ENCODE peak calls at places on chromosome 1, in ten cellular contexts. Y is CD4-positive, alpha-beta T cell; L is AG08395; H is NCI-H510A treated with DMSO at 0.1 percent for 48 hours; O is WTC11; S is stimulated activated CD4-positive, alpha-beta T cell treated with anti-CD3 and anti-CD28 coated beads, TNF-alpha, amount 100 ng/mL, for 1 hour; T is T-helper 17 cell; F is CD8-positive, alpha-beta T cell; J is activated naive CD4-positive, alpha-beta T cell; Z is AG10803. M is an unnamed sample.

GRCh38 chr1:65791860-65792670 is 630 bp upstream of the PDE4B start:
- DNase-seq in Y (no peak), L (peak; percentile 22), H (no peak), O (peak; percentile 30), S (no peak), T (no peak), F (no peak), J (no peak), Z (peak; percentile 37), M (peak; percentile 71)

GRCh38 chr1:217134857-217135568 is 411.8 kb upstream of the ESRRG start:
- DNase-seq in Y (no peak), L (no peak), H (peak; percentile 55), O (peak; percentile 63), S (no peak), T (no peak), F (no peak), J (no peak), Z (no peak), M (peak; percentile 81)

GRCh38 chr1:216194721-216195120 is 228.5 kb downstream of the USH2A start:
- DNase-seq in Y (no peak), L (no peak), H (no peak), O (no peak), S (no peak), T (no peak), F (no peak), J (no peak), Z (no peak), M (no peak)

GRCh38 chr1:24316659-24317058 is 2.5 kb upstream of the GRHL3 start:
- DNase-seq in Y (no peak), L (no peak), H (no peak), O (no peak), S (no peak), T (no peak), F (no peak), J (no peak), Z (no peak), M (peak; percentile 34)

GRCh38 chr1:223264529-223264928 is 99.4 kb downstream of the SUSD4 start:
- DNase-seq in Y (no peak), L (no peak), H (no peak), O (no peak), S (no peak), T (no peak), F (no peak), J (no peak), Z (no peak), M (no peak)

GRCh38 chr1:247337961-247338360 is 6.3 kb upstream of the ZNF496 start:
- DNase-seq in Y (no peak), L (no peak), H (no peak), O (no peak), S (no peak), T (no peak), F (no peak), J (no peak), Z (no peak), M (no peak)

GRCh38 chr1:35845766-35846165 is 37.2 kb upstream of the AGO1 start:
- DNase-seq in Y (no peak), L (no peak), H (no peak), O (no peak), S (no peak), T (no peak), F (no peak), J (no peak), Z (peak; percentile 41), M (no peak)

GRCh38 chr1:10628685-10629084 is 153.9 kb downstream of the PEX14 start:
- DNase-seq in Y (no peak), L (no peak), H (no peak), O (no peak), S (no peak), T (no peak), F (no peak), J (no peak), Z (no peak), M (peak; percentile 36)

GRCh38 chr1:230900984-230901383 is 32.7 kb upstream of the C1orf198 start:
- DNase-seq in Y (no peak), L (no peak), H (no peak), O (no peak), S (no peak), T (no peak), F (no peak), J (no peak), Z (no peak), M (no peak)

GRCh38 chr1:244866355-244866754 is 2.0 kb upstream of the HNRNPU start:
- DNase-seq in Y (no peak), L (no peak), H (no peak), O (no peak), S (no peak), T (no peak), F (no peak), J (no peak), Z (no peak), M (no peak)

GRCh38 chr1:185813401-185813979 is 79.3 kb downstream of the HMCN1 start:
- DNase-seq in Y (no peak), L (peak; percentile 11), H (peak; percentile 53), O (no peak), S (no peak), T (no peak), F (no peak), J (no peak), Z (peak; percentile 57), M (no peak)

GRCh38 chr1:41954533-41954944 is 35.8 kb upstream of the HIVEP3 start:
- DNase-seq in Y (no peak), L (no peak), H (no peak), O (peak; percentile 22), S (no peak), T (no peak), F (no peak), J (no peak), Z (peak; percentile 69), M (peak; percentile 27)

GRCh38 chr1:206768472-206769330 is 1.9 kb upstream of the IL19 start:
- DNase-seq in Y (no peak), L (no peak), H (no peak), O (no peak), S (no peak), T (no peak), F (no peak), J (no peak), Z (no peak), M (no peak)

GRCh38 chr1:223338811-223339746 is 24.9 kb downstream of the SUSD4 start:
- DNase-seq in Y (no peak), L (peak; percentile 22), H (no peak), O (no peak), S (no peak), T (no peak), F (no peak), J (no peak), Z (peak; percentile 30), M (no peak)

GRCh38 chr1:19734472-19734999 is 65.2 kb downstream of the TMCO4 start:
- DNase-seq in Y (no peak), L (peak; percentile 53), H (no peak), O (no peak), S (no peak), T (no peak), F (no peak), J (no peak), Z (peak; percentile 81), M (peak; percentile 82)

GRCh38 chr1:218874313-218874712 is 299.4 kb upstream of the LYPLAL1 start:
- DNase-seq in Y (no peak), L (no peak), H (no peak), O (no peak), S (no peak), T (no peak), F (no peak), J (no peak), Z (peak; percentile 14), M (peak; percentile 49)

GRCh38 chr1:8095584-8095983 is 69.5 kb upstream of the ERRFI1 start:
- DNase-seq in Y (no peak), L (no peak), H (no peak), O (no peak), S (no peak), T (no peak), F (no peak), J (no peak), Z (no peak), M (no peak)